ENCODE peak calls at places on chromosome 5, in nine cellular contexts. N, C, J, M, L, E, V, H and U are unnamed samples.

GRCh38 chr5:17405976-17406876 is 91.8 kb upstream of the TAF11L2 start:
- DNase-seq in N (no peak), C (no peak), J (no peak), M (no peak), L (no peak), E (no peak), V (peak), H (no peak), U (no peak)

GRCh38 chr5:111404270-111404769 is 108.0 kb downstream of the STARD4 start:
- DNase-seq in N (no peak), C (no peak), J (no peak), M (no peak), L (no peak), E (no peak), V (peak), H (no peak), U (no peak)

GRCh38 chr5:88667187-88668141 is 215.5 kb downstream of the MEF2C start:
- DNase-seq in N (no peak), C (no peak), J (no peak), M (peak), L (peak), E (no peak), V (no peak), H (no peak), U (no peak)

GRCh38 chr5:65663804-65664521 is 39.1 kb downstream of the SHLD3 start:
- DNase-seq in N (no peak), C (peak), J (no peak), M (peak), L (no peak), E (no peak), V (peak), H (no peak), U (no peak)

GRCh38 chr5:31397926-31398557 is 133.9 kb downstream of the DROSHA start:
- DNase-seq in N (no peak), C (peak), J (no peak), M (no peak), L (no peak), E (no peak), V (no peak), H (no peak), U (no peak)

GRCh38 chr5:6676702-6677101 is 36.5 kb upstream of the TENT4A start:
- DNase-seq in N (no peak), C (peak), J (no peak), M (peak), L (no peak), E (no peak), V (peak), H (no peak), U (no peak)

GRCh38 chr5:133691448-133691847 is 79.1 kb upstream of the FSTL4 start:
- DNase-seq in N (no peak), C (no peak), J (no peak), M (no peak), L (no peak), E (no peak), V (no peak), H (no peak), U (no peak)

GRCh38 chr5:68315679-68316271 is 100.2 kb downstream of the PIK3R1 start:
- DNase-seq in N (no peak), C (no peak), J (peak), M (peak), L (no peak), E (peak), V (no peak), H (no peak), U (no peak)

GRCh38 chr5:122999947-123000563 is 36.5 kb downstream of the PPIC start:
- DNase-seq in N (peak), C (no peak), J (peak), M (no peak), L (peak), E (no peak), V (peak), H (no peak), U (peak)

GRCh38 chr5:160805376-160805775 is 46.6 kb downstream of the ATP10B start:
- DNase-seq in N (no peak), C (no peak), J (no peak), M (no peak), L (no peak), E (no peak), V (no peak), H (no peak), U (no peak)

GRCh38 chr5:180327166-180327565 is 26.0 kb downstream of the GFPT2 start:
- DNase-seq in N (no peak), C (no peak), J (no peak), M (no peak), L (no peak), E (no peak), V (no peak), H (no peak), U (no peak)

GRCh38 chr5:89232139-89232603 is 349.2 kb upstream of the MEF2C start:
- DNase-seq in N (no peak), C (no peak), J (no peak), M (no peak), L (no peak), E (no peak), V (no peak), H (no peak), U (no peak)